ENCODE peak calls at places on chromosomes 11 and 22, in ten cellular contexts. L is astrocyte of the hippocampus; R is GM12892; P is OCI-LY7; B is astrocyte of the cerebellum; H is activated CD4-positive, alpha-beta T cell treated with anti-CD3 and anti-CD28 coated beads, Interleukin-2, amount 50 U/mL, for 1 hour; O is HTR-8/SVneo; J is GM13976; D is AG09319; Y is omental fat pad. K is an unnamed sample.

GRCh38 chr11:73267921-73268540 is 4.1 kb upstream of the P2RY6 start:
- DNase-seq in L (no peak), R (no peak), P (no peak), B (no peak), H (no peak), O (no peak), J (no peak), D (no peak), Y (no peak), K (no peak)

GRCh38 chr11:85540181-85540580 is 87.0 kb downstream of the DLG2 start:
- DNase-seq in L (no peak), R (no peak), P (no peak), B (no peak), H (no peak), O (no peak), J (no peak), D (no peak), Y (no peak), K (no peak)

GRCh38 chr11:46332568-46333128 is 14.6 kb upstream of the DGKZ start:
- DNase-seq in L (no peak), R (no peak), P (no peak), B (no peak), H (peak; percentile 48), O (no peak), J (no peak), D (no peak), Y (no peak), K (no peak)

GRCh38 chr11:119206512-119207299 is 567 bp downstream of the CBL start:
- DNase-seq in L (peak; percentile 39), R (peak; percentile 60), P (peak; percentile 54), B (no peak), H (peak; percentile 34), O (no peak), J (peak; percentile 81), D (no peak), Y (peak; percentile 41), K (peak; percentile 10)

GRCh38 chr11:34313099-34313517 is 44.7 kb downstream of the ABTB2 start:
- DNase-seq in L (no peak), R (peak; percentile 45), P (peak; percentile 39), B (no peak), H (no peak), O (no peak), J (peak; percentile 36), D (no peak), Y (no peak), K (no peak)

GRCh38 chr22:43228330-43228729 is 41.4 kb upstream of the TTLL12 start:
- DNase-seq in L (peak; percentile 43), R (no peak), P (peak; percentile 36), B (no peak), H (peak; percentile 28), O (peak; percentile 43), J (peak; percentile 57), D (no peak), Y (no peak), K (no peak)

GRCh38 chr11:120925944-120926343 is 98.0 kb upstream of the TBCEL start:
- DNase-seq in L (no peak), R (peak; percentile 68), P (peak; percentile 92), B (no peak), H (no peak), O (no peak), J (peak; percentile 85), D (no peak), Y (no peak), K (no peak)

GRCh38 chr22:17562906-17563870 is at the start of gene SLC25A18:
- DNase-seq in L (peak; percentile 78), R (no peak), P (no peak), B (no peak), H (no peak), O (no peak), J (no peak), D (no peak), Y (no peak), K (no peak)

GRCh38 chr11:36148701-36149100 is 140.5 kb downstream of the COMMD9 start:
- DNase-seq in L (no peak), R (no peak), P (no peak), B (no peak), H (no peak), O (no peak), J (no peak), D (no peak), Y (no peak), K (no peak)

K was measured in thoracic aorta.